ENCODE peak calls at places on chromosome 5, in four cellular contexts. E is HepG2, G is GM12878, V is K562. O is an unnamed sample.
A peak's percentile ranks its signal among the peaks of the same experiment; 100 is the strongest.

GRCh38 chr5:170614071-170614490 is 110.3 kb downstream of the KCNIP1 start:
- DNase-seq in E (no peak), G (no peak), V (no peak), O (no peak)

GRCh38 chr5:52428977-52429474 is 358.7 kb upstream of the ITGA1 start:
- DNase-seq in E (no peak), G (no peak), V (no peak), O (no peak)

GRCh38 chr5:150653145-150653761 is 7.8 kb upstream of the MYOZ3 start:
- DNase-seq in E (no peak), G (no peak), V (no peak), O (no peak)

GRCh38 chr5:73899055-73899454 is 273.1 kb downstream of the ARHGEF28 start:
- DNase-seq in E (no peak), G (peak; percentile 75), V (no peak), O (no peak)

GRCh38 chr5:124743534-124744169 is 2.8 kb downstream of the ZNF608 start:
- DNase-seq in E (no peak), G (no peak), V (no peak), O (no peak)

GRCh38 chr5:130549884-130550552 is 615.0 kb downstream of the HINT1 start:
- DNase-seq in E (peak; percentile 3), G (no peak), V (no peak), O (no peak)

GRCh38 chr5:21238786-21239185 is 1250.8 kb upstream of the CDH18 start:
- DNase-seq in E (no peak), G (no peak), V (no peak), O (no peak)

GRCh38 chr5:166093312-166093711 is 2198.1 kb upstream of the WWC1 start:
- DNase-seq in E (no peak), G (no peak), V (no peak), O (no peak)

GRCh38 chr5:89597878-89598277 is 714.9 kb upstream of the MEF2C start:
- DNase-seq in E (no peak), G (no peak), V (no peak), O (no peak)

GRCh38 chr5:177162379-177162778 is 28.8 kb downstream of the NSD1 start:
- DNase-seq in E (no peak), G (no peak), V (no peak), O (no peak)

GRCh38 chr5:113190347-113190746 is 213.7 kb downstream of the DCP2 start:
- DNase-seq in E (no peak), G (no peak), V (no peak), O (no peak)

GRCh38 chr5:134136221-134136631 is 21.7 kb downstream of the TCF7 start:
- DNase-seq in E (no peak), G (no peak), V (no peak), O (no peak)

GRCh38 chr5:71899865-71900342 is 180.8 kb downstream of the CARTPT start:
- DNase-seq in E (no peak), G (no peak), V (no peak), O (no peak)

GRCh38 chr5:140181002-140181483 is 6.1 kb downstream of the CYSTM1 start:
- DNase-seq in E (peak; percentile 54), G (peak; percentile 33), V (no peak), O (no peak)
- TF ChIP-seq FOXK2 in E (no peak), G (no peak), V (no peak), O (no peak)

GRCh38 chr5:152542741-152543140 is 137.7 kb upstream of the NMUR2 start:
- DNase-seq in E (no peak), G (no peak), V (no peak), O (peak; percentile 8)
- TF ChIP-seq FOXM1 in E (no peak), G (no peak), V (no peak), O (no peak)

GRCh38 chr5:147455321-147455720 is 54.5 kb downstream of the DPYSL3 start:
- DNase-seq in E (no peak), G (no peak), V (no peak), O (no peak)
- TF ChIP-seq FOXK2 in E (no peak), G (no peak), V (no peak), O (no peak)

GRCh38 chr5:162699361-162699760 is 631.8 kb downstream of the GABRG2 start:
- DNase-seq in E (no peak), G (no peak), V (no peak), O (no peak)
- TF ChIP-seq FOXM1 in E (no peak), G (no peak), V (no peak), O (no peak)

GRCh38 chr5:143459433-143459832 is 55.9 kb upstream of the NR3C1 start:
- DNase-seq in E (no peak), G (no peak), V (peak; percentile 8), O (no peak)
- TF ChIP-seq FOXK2 in E (no peak), G (no peak), V (no peak), O (no peak)

GRCh38 chr5:179486596-179487051 is 63.7 kb upstream of the RUFY1 start:
- DNase-seq in E (no peak), G (no peak), V (no peak), O (no peak)
- TF ChIP-seq FOXM1 in E (no peak), G (no peak), V (no peak), O (no peak)

GRCh38 chr5:76450059-76450458 is 47.0 kb downstream of the IQGAP2 start:
- DNase-seq in E (no peak), G (no peak), V (no peak), O (no peak)
- TF ChIP-seq FOXK2 in E (no peak), G (no peak), V (no peak), O (no peak)